ENCODE peak calls at places on chromosome 17, in eight cellular contexts. B is stimulated activated CD8-positive, alpha-beta memory T cell treated with anti-CD3 and anti-CD28 coated beads, Interleukin-12 subunit alpha, Interleukin-12 subunit beta, amount 100 ng/mL, for 1 hour; U is HT-29; X is CD4-positive, alpha-beta memory T cell; P is heart right ventricle; A is esophagus muscularis mucosa; W is stimulated activated CD4-positive, alpha-beta T cell treated with anti-CD3 and anti-CD28 coated beads, Interleukin-1b, Interleukin-23, amount 100 ng/mL, for 24 hours; T is A549. L is an unnamed sample.

GRCh38 chr17:8101721-8102120 is 14.2 kb upstream of the ALOX12B start:
- DNase-seq in B (no peak), X (no peak), W (no peak), P (no peak), T (no peak), U (no peak), A (no peak), L (no peak)

GRCh38 chr17:38428643-38429371 is 543 bp downstream of the ARHGAP23 start:
- DNase-seq in X (no peak), B (no peak), U (peak; percentile 97), P (peak; percentile 68), W (no peak), A (no peak), T (no peak), L (no peak)

GRCh38 chr17:64632193-64632592 is 29.9 kb downstream of the SMURF2 start:
- DNase-seq in T (no peak), X (no peak), P (no peak), B (no peak), W (no peak), A (no peak), U (no peak), L (no peak)

GRCh38 chr17:336110-337021 is 16.2 kb downstream of the RPH3AL start:
- DNase-seq in U (peak; percentile 31), A (no peak), X (peak; percentile 33), W (no peak), T (no peak), B (peak; percentile 11), P (peak; percentile 79), L (no peak)

GRCh38 chr17:21170829-21171228 is 43.1 kb downstream of the TMEM11 start:
- DNase-seq in W (no peak), U (no peak), P (no peak), A (no peak), X (no peak), B (no peak), T (no peak), L (no peak)

GRCh38 chr17:81258292-81258691 is 19.2 kb downstream of the NDUFAF8 start:
- DNase-seq in W (no peak), T (no peak), P (no peak), B (no peak), X (no peak), A (no peak), U (no peak), L (no peak)

GRCh38 chr17:27477050-27477647 is 20.9 kb downstream of the KSR1 start:
- DNase-seq in B (no peak), P (no peak), W (no peak), U (no peak), A (no peak), X (no peak), T (no peak), L (no peak)

GRCh38 chr17:82334622-82335394 is 1.2 kb upstream of the SECTM1 start:
- DNase-seq in A (no peak), B (no peak), U (no peak), X (peak; percentile 38), P (peak; percentile 18), T (no peak), W (no peak), L (peak; percentile 62)

GRCh38 chr17:32769846-32770245 is 107.1 kb downstream of the MYO1D start:
- DNase-seq in W (no peak), P (no peak), A (no peak), U (peak; percentile 47), B (no peak), T (peak; percentile 38), X (no peak), L (peak; percentile 32)

GRCh38 chr17:50534222-50534978 is 1.9 kb downstream of the EPN3 start:
- DNase-seq in P (no peak), X (no peak), U (peak; percentile 86), W (no peak), B (no peak), T (peak; percentile 39), A (no peak), L (no peak)

GRCh38 chr17:8806206-8807069 is 7.3 kb upstream of the MFSD6L start:
- DNase-seq in A (peak; percentile 64), U (no peak), B (no peak), P (no peak), W (no peak), T (no peak), X (no peak), L (no peak)

GRCh38 chr17:43219746-43220380 is 8.2 kb downstream of the TMEM106A start:
- DNase-seq in P (no peak), T (no peak), W (no peak), B (no peak), X (no peak), A (no peak), U (no peak), L (no peak)

GRCh38 chr17:79852748-79853147 is 13.5 kb upstream of the CBX4 start:
- DNase-seq in A (no peak), T (peak; percentile 63), X (no peak), B (no peak), U (peak; percentile 35), P (no peak), W (no peak), L (peak; percentile 70)

GRCh38 chr17:60354223-60354622 is 37.7 kb downstream of the USP32 start:
- DNase-seq in A (no peak), X (no peak), B (no peak), P (no peak), W (no peak), U (no peak), T (peak; percentile 27), L (peak; percentile 84)

GRCh38 chr17:67506966-67507365 is 129.9 kb downstream of the PITPNC1 start:
- DNase-seq in U (no peak), P (no peak), A (no peak), W (no peak), B (no peak), X (no peak), T (no peak), L (no peak)

GRCh38 chr17:81553616-81554181 is 1.5 kb upstream of the FAAP100 start:
- DNase-seq in X (no peak), A (no peak), B (no peak), W (no peak), T (peak; percentile 71), P (no peak), U (peak; percentile 69), L (peak; percentile 80)

GRCh38 chr17:50693041-50693682 is 14.6 kb downstream of the ANKRD40 start:
- DNase-seq in B (no peak), A (no peak), P (no peak), W (no peak), T (peak; percentile 92), X (no peak), U (peak; percentile 78), L (no peak)

GRCh38 chr17:1109606-1110523 is 69.9 kb downstream of the ABR start:
- DNase-seq in W (no peak), T (peak; percentile 53), A (no peak), U (peak; percentile 72), P (peak; percentile 70), B (no peak), X (no peak), L (no peak)

GRCh38 chr17:66602659-66603363 is 232.1 kb upstream of the CACNG5 start:
- DNase-seq in A (no peak), W (no peak), U (no peak), X (no peak), P (no peak), B (no peak), T (no peak), L (no peak)

L was measured in H4.